ENCODE peak calls at places on chromosomes 1 and 21, in five cellular contexts. K is hypothalamus, P is T-cell, F is ovary, H is AG20443. C is an unnamed sample.

GRCh38 chr1:164641353-164641730 is 82.4 kb downstream of the PBX1 start:
- DNase-seq in H (peak; percentile 64), P (no peak), K (no peak), F (no peak), C (no peak)

GRCh38 chr1:180928272-180929230 is 15.9 kb downstream of the KIAA1614 start:
- DNase-seq in K (no peak), P (no peak), F (no peak), H (no peak), C (no peak)

GRCh38 chr1:221335161-221336101 is 406.5 kb downstream of the DUSP10 start:
- DNase-seq in K (no peak), F (peak; percentile 17), H (peak; percentile 81), P (no peak), C (no peak)

GRCh38 chr1:25501235-25502058 is 42.0 kb upstream of the LDLRAP1 start:
- DNase-seq in F (no peak), K (no peak), H (no peak), P (no peak), C (peak; percentile 31)

GRCh38 chr1:54569339-54569738 is 21.3 kb downstream of the ACOT11 start:
- DNase-seq in H (no peak), P (no peak), F (no peak), K (no peak), C (no peak)

GRCh38 chr1:207186503-207186902 is 82.5 kb downstream of the C4BPA start:
- DNase-seq in P (no peak), K (no peak), H (no peak), F (no peak), C (no peak)

GRCh38 chr1:158084336-158084735 is 90.9 kb downstream of the KIRREL1 start:
- DNase-seq in H (no peak), P (no peak), K (no peak), F (no peak), C (no peak)

GRCh38 chr1:112878321-112878720 is 77.7 kb downstream of the SLC16A1 start:
- DNase-seq in H (no peak), P (no peak), K (no peak), F (no peak), C (no peak)

GRCh38 chr1:170562644-170563338 is 30.8 kb downstream of the GORAB start:
- DNase-seq in P (no peak), H (peak; percentile 83), F (peak; percentile 83), K (no peak), C (no peak)

GRCh38 chr21:42392731-42393442 is 3.0 kb downstream of the TMPRSS3 start:
- DNase-seq in K (no peak), H (no peak), P (no peak), F (no peak), C (no peak)

GRCh38 chr1:182588460-182589396 is at the start of gene RNASEL:
- DNase-seq in K (no peak), P (peak; percentile 39), H (peak; percentile 87), F (peak; percentile 81), C (peak; percentile 60)

GRCh38 chr21:16116798-16117197 is 387.0 kb downstream of the USP25 start:
- DNase-seq in F (no peak), K (no peak), P (no peak), H (no peak), C (no peak)

GRCh38 chr1:64072089-64072835 is 131.2 kb upstream of the UBE2U start:
- DNase-seq in P (no peak), K (no peak), F (no peak), H (peak; percentile 29), C (no peak)

GRCh38 chr21:29256125-29256895 is 42.4 kb upstream of the BACH1 start:
- DNase-seq in F (no peak), H (no peak), K (no peak), P (no peak), C (no peak)

GRCh38 chr1:31122779-31123178 is 57.3 kb upstream of the PUM1 start:
- DNase-seq in F (no peak), K (no peak), P (no peak), H (peak; percentile 58), C (no peak)

GRCh38 chr1:186849824-186850223 is 21.1 kb downstream of the PLA2G4A start:
- DNase-seq in K (no peak), P (no peak), F (no peak), H (no peak), C (no peak)

GRCh38 chr1:56496861-56497772 is 82.2 kb downstream of the PLPP3 start:
- DNase-seq in K (no peak), H (no peak), F (no peak), P (no peak), C (no peak)

GRCh38 chr1:55848906-55849305 is 633.7 kb upstream of the USP24 start:
- DNase-seq in K (no peak), H (peak; percentile 66), P (no peak), F (no peak), C (no peak)

GRCh38 chr1:77672374-77672773 is 10.1 kb downstream of the ZZZ3 start:
- DNase-seq in K (no peak), F (no peak), H (no peak), P (no peak), C (no peak)

GRCh38 chr1:84339503-84339902 is 38.0 kb downstream of the SAMD13 start:
- DNase-seq in F (no peak), P (no peak), K (no peak), H (no peak), C (no peak)

GRCh38 chr1:54547601-54548388 is at the start of gene ACOT11:
- DNase-seq in F (peak; percentile 91), K (peak; percentile 37), P (no peak), H (peak; percentile 86), C (no peak)

GRCh38 chr1:66168919-66169725 is 364.8 kb upstream of the SGIP1 start:
- DNase-seq in H (no peak), P (no peak), F (no peak), K (no peak), C (no peak)

GRCh38 chr1:113353581-113353980 is 36.7 kb upstream of the MAGI3 start:
- DNase-seq in H (no peak), P (no peak), F (no peak), K (no peak), C (no peak)